ENCODE peak calls at places on chromosome 18, in nine cellular contexts. P is heart left ventricle, E is Peyer's patch, W is pancreas, F is body of pancreas, Z is PC-9, S is SK-N-SH, O is adrenal gland, I is OCI-LY7. B is an unnamed sample. For H3K9me3, the result is how much of the 10 kb centered on the place peaks cover.

GRCh38 chr18:72674710-72675109 is 130.6 kb upstream of the CBLN2 start:
- DNase-seq in E (no peak), O (no peak), I (no peak), Z (no peak), W (no peak), S (no peak), F (no peak), P (no peak), B (no peak)

GRCh38 chr18:37435996-37436395 is 129.6 kb downstream of the CELF4 start:
- DNase-seq in O (no peak), P (no peak), I (no peak), W (no peak), E (no peak), Z (no peak), F (no peak), S (no peak), B (no peak)

GRCh38 chr18:10537765-10538164 is 11.9 kb downstream of the NAPG start:
- DNase-seq in E (no peak), S (no peak), W (no peak), I (no peak), P (no peak), Z (no peak), O (no peak), F (no peak), B (no peak)

GRCh38 chr18:494602-494983 is 5.9 kb downstream of the COLEC12 start:
- DNase-seq in W (no peak), E (no peak), I (no peak), P (no peak), Z (no peak), O (no peak), S (no peak), F (no peak), B (no peak)

GRCh38 chr18:8830067-8831060 is 125.0 kb downstream of the MTCL1 start:
- DNase-seq in O (no peak), S (no peak), F (no peak), E (no peak), I (no peak), Z (no peak), P (no peak), W (no peak), B (no peak)

GRCh38 chr18:58335821-58336220 is 291.8 kb downstream of the NEDD4L start:
- DNase-seq in W (no peak), F (no peak), I (no peak), S (peak), E (no peak), P (no peak), O (no peak), Z (no peak), B (no peak)

GRCh38 chr18:50802133-50802532 is 17.7 kb downstream of the MRO start:
- DNase-seq in W (no peak), S (no peak), I (no peak), O (no peak), F (peak), P (no peak), E (no peak), Z (no peak), B (no peak)

GRCh38 chr18:10465157-10465990 is 10.9 kb downstream of the APCDD1 start:
- DNase-seq in W (no peak), E (no peak), Z (no peak), O (no peak), S (no peak), I (no peak), F (no peak), P (no peak), B (no peak)

GRCh38 chr18:3994061-3994687 is 460.9 kb downstream of the DLGAP1 start:
- DNase-seq in S (no peak), W (no peak), Z (no peak), O (no peak), I (no peak), P (no peak), F (no peak), E (no peak), B (no peak)

GRCh38 chr18:54392621-54393023 is 34.9 kb downstream of the C18orf54 start:
- DNase-seq in Z (no peak), F (no peak), P (no peak), S (peak), E (no peak), I (peak), O (no peak), W (no peak), B (no peak)

GRCh38 chr18:392926-393325 is 107.6 kb downstream of the COLEC12 start:
- DNase-seq in Z (no peak), P (no peak), E (no peak), O (no peak), F (no peak), I (no peak), W (no peak), S (no peak), B (no peak)

GRCh38 chr18:9814431-9814830 is 71.3 kb upstream of the TXNDC2 start:
- DNase-seq in S (no peak), E (no peak), F (no peak), O (no peak), Z (no peak), W (no peak), P (no peak), I (no peak), B (no peak)

GRCh38 chr18:59950215-59950944 is 50.6 kb downstream of the PMAIP1 start:
- DNase-seq in O (peak), E (peak), W (no peak), I (no peak), S (no peak), Z (no peak), P (no peak), F (peak), B (no peak)

GRCh38 chr18:8898990-8899389 is 193.6 kb downstream of the MTCL1 start:
- DNase-seq in W (no peak), S (no peak), I (peak), O (no peak), P (no peak), Z (no peak), F (peak), E (no peak), B (no peak)

GRCh38 chr18:66646622-66647021 is 42.7 kb upstream of the CDH19 start:
- DNase-seq in E (no peak), Z (no peak), W (no peak), O (no peak), I (no peak), S (no peak), F (no peak), P (no peak), B (no peak)

GRCh38 chr18:335741-336140 is 67.9 kb upstream of the THOC1 start:
- DNase-seq in W (no peak), I (no peak), F (no peak), E (no peak), O (no peak), Z (no peak), S (no peak), P (no peak), B (no peak)

GRCh38 chr18:59159986-59160385 is 20.3 kb downstream of the SEC11C start:
- DNase-seq in I (no peak), O (no peak), S (no peak), W (no peak), P (no peak), E (no peak), F (no peak), Z (no peak), B (no peak)

GRCh38 chr18:69002233-69002632 is 204.4 kb downstream of the CCDC102B start:
- DNase-seq in E (no peak), W (no peak), F (no peak), I (no peak), S (peak), P (no peak), O (no peak), Z (no peak), B (no peak)

GRCh38 chr18:74633652-74634352 is 36.1 kb downstream of the ZNF407 start:
- DNase-seq in I (no peak), S (no peak), Z (no peak), F (no peak), P (no peak), O (no peak), W (no peak), E (no peak), B (no peak)

GRCh38 chr18:59265246-59266018 is 7.8 kb downstream of the RAX start:
- DNase-seq in W (no peak), O (no peak), F (no peak), I (no peak), Z (no peak), P (no peak), S (peak), E (no peak), B (no peak)

GRCh38 chr18:77023115-77023782 is 109.3 kb downstream of the MBP start:
- DNase-seq in Z (no peak), W (peak), I (no peak), S (no peak), P (no peak), O (no peak), E (no peak), F (no peak), B (no peak)
- H3K27ac ChIP-seq in Z (no peak), W (no peak), I (no peak), S (no peak), P (no peak), O (no peak), E (no peak), F (no peak), B (no peak)

DNA sequence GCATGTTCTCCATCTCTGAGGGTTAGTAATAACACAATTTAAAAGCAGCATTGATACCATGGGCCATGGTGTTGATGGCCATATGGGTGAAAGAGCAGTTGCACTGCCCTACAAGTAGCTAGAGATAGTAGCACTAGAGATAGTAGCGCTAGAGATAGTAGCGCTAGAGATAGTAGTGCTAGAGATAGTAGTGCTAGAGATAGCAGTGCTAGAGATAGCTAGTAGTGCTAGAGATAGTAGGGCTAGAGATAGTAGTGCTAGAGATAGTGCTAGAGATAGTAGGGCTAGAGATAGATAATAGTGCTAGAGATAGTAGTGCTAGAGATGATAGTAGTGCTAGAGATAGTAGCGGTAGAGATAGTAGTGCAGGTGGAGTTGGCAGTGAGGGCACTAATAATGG is 39.5 kb upstream of the KLHL14 start:
- DNase-seq in P (no peak), O (no peak), S (no peak), E (no peak), I (no peak), W (no peak), F (no peak), Z (no peak), B (no peak)
- TF ChIP-seq CTCF in P (no peak), O (no peak), S (no peak), E (no peak), I (no peak), W (no peak), F (no peak), Z (no peak), B (no peak)

DNA sequence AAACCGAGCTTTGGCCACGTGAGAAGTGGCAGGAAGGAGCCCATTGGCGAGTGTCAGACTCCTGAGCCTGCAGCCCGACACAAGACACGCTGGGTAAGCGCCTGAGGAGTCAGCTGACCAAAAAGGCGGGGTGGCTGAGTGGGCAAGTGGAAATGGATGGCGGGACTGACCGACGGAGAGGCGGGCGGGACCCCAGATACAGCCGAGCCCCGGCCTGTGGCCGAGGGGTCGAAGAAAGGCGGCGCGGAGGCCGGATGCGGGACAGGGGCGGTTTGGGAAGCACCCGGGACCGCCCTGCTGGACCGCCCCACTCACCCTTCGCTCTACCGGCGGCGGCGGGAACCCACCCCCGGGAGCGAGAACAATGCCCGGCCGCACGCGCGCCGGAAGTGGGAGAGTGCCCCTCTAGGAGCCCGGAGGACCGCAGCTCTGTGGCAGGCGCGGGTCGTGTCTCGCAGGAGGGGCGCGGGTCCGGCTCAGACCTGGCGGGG is 22.8 kb downstream of the ZSCAN30 start:
- DNase-seq in S (peak), P (peak), Z (no peak), W (peak), E (peak), F (peak), I (no peak), O (peak), B (peak)
- H3K9me3 ChIP-seq in S (under half), P (under half), Z (under half), W (under half), E (under half), F (under half), I (under half), O (under half), B (under half)

DNA sequence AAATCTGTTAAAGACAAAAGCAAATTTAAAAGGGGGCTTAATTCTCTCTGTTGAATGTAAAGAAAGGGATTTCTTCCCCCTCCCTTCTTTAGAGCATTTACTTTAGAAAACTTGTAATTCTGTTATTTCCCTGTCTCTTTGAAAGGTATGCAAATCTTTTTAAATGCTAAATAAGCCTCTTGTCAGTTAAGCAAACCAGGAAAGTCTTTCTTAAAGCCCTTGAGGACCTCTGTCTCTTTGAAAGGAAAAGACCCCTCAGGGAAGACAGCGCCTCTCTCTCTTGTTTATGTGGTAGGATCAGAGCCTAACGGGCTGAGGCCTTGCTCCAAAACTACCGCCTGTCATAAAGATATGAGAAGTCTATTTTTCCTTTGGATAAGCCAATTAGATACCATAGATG is 139.9 kb upstream of the CDH7 start:
- DNase-seq in S (no peak), Z (no peak), F (no peak), P (no peak), O (no peak), I (no peak), W (no peak), E (no peak), B (no peak)
- H3K27ac ChIP-seq in S (no peak), Z (no peak), F (no peak), P (no peak), O (no peak), I (no peak), W (no peak), E (no peak), B (no peak)

GRCh38 chr18:24373331-24373730 is 24.3 kb downstream of the OSBPL1A start:
- DNase-seq in Z (no peak), I (no peak), P (no peak), W (no peak), O (no peak), S (no peak), E (no peak), F (no peak), B (no peak)

GRCh38 chr18:24368749-24369148 is 28.9 kb downstream of the OSBPL1A start:
- DNase-seq in F (no peak), P (no peak), I (no peak), E (no peak), Z (no peak), O (no peak), S (no peak), W (no peak), B (no peak)

GRCh38 chr18:24370120-24370519 is 27.5 kb downstream of the OSBPL1A start:
- DNase-seq in P (no peak), S (no peak), Z (no peak), F (no peak), W (no peak), O (no peak), E (no peak), I (no peak), B (no peak)

GRCh38 chr18:24369420-24369819 is 28.2 kb downstream of the OSBPL1A start:
- DNase-seq in F (no peak), W (no peak), I (no peak), P (no peak), E (no peak), O (no peak), Z (no peak), S (no peak), B (no peak)

GRCh38 chr18:24372279-24372678 is 25.3 kb downstream of the OSBPL1A start:
- DNase-seq in S (no peak), Z (no peak), O (no peak), I (no peak), W (no peak), F (no peak), E (no peak), P (no peak), B (no peak)
- TF ChIP-seq CTCF in S (no peak), Z (no peak), O (no peak), I (no peak), W (no peak), F (no peak), E (no peak), P (no peak), B (no peak)

GRCh38 chr18:22455425-22456150 is 37.9 kb upstream of the CTAGE1 start:
- DNase-seq in W (no peak), P (no peak), S (no peak), O (no peak), Z (no peak), E (no peak), F (no peak), I (no peak), B (no peak)

GRCh38 chr18:22452226-22452668 is 34.5 kb upstream of the CTAGE1 start:
- DNase-seq in Z (no peak), I (no peak), E (no peak), W (no peak), F (no peak), O (no peak), S (no peak), P (no peak), B (no peak)

GRCh38 chr18:22451796-22452195 is 34.1 kb upstream of the CTAGE1 start:
- DNase-seq in W (no peak), Z (no peak), S (no peak), P (no peak), E (no peak), I (peak), F (no peak), O (no peak), B (no peak)

GRCh38 chr18:22457552-22457951 is 39.8 kb upstream of the CTAGE1 start:
- DNase-seq in S (no peak), W (no peak), E (no peak), Z (no peak), I (no peak), F (no peak), P (no peak), O (no peak), B (no peak)

DNA sequence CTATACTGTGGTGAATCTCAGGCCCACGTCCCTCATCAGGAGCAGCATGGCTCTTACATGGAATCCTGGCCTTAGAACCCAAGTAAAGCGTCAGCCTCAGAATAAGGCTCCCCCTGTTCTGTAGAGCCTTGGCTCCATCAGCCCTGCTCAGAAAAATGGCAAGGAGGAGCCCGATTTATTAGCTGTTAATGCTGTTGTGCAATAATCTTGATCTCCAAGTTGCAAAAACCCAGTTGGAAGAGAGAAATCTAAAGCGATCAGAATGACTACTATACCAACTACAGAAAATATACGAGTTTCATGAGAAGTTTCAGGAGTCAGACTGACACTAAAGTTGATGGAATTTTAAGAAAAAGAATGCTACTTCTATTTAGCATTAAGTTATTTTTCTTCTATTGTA is 35.6 kb upstream of the CTAGE1 start:
- DNase-seq in Z (no peak), P (no peak), O (no peak), I (no peak), E (no peak), W (no peak), F (no peak), S (no peak), B (no peak)
- H3K9me3 ChIP-seq in Z (under half), P (under half), O (under half), I (under half), E (under half), W (under half), F (under half), S (under half), B (under half)

GRCh38 chr18:13191779-13192178 is 26.8 kb upstream of the LDLRAD4 start:
- DNase-seq in S (no peak), W (no peak), F (peak), P (no peak), I (no peak), O (no peak), E (no peak), Z (no peak), B (no peak)

GRCh38 chr18:13194239-13194638 is 24.3 kb upstream of the LDLRAD4 start:
- DNase-seq in Z (no peak), W (no peak), S (no peak), O (no peak), E (no peak), F (no peak), I (no peak), P (no peak), B (no peak)

GRCh38 chr18:13198701-13199100 is 19.9 kb upstream of the LDLRAD4 start:
- DNase-seq in I (no peak), S (no peak), O (no peak), P (no peak), E (no peak), F (no peak), Z (no peak), W (no peak), B (no peak)

GRCh38 chr18:13187498-13187897 is 31.1 kb upstream of the LDLRAD4 start:
- DNase-seq in E (no peak), F (no peak), P (no peak), I (no peak), Z (no peak), O (no peak), W (no peak), S (no peak), B (no peak)

DNA sequence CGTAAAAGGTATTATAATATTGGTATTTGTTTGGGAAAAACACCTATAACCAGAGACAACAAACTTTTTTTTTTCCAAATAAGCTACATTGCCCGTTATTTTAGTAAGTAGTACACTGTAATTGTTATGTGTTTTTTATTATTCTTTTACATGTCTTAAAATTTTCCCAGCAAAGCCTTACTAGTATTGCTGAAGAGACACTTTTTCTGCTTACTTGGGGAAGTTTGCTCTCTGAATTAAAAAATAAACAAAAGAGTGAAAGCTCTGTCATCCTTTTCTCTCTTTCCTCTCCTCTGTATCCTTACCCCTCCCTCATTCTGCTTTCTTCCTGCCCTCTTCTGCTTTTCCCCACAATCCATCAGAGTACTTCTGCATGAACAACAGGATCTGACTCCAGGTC is 25.6 kb upstream of the LDLRAD4 start:
- DNase-seq in E (no peak), O (no peak), P (no peak), I (no peak), F (no peak), S (no peak), W (no peak), Z (no peak), B (no peak)
- H3K27ac ChIP-seq in E (no peak), O (no peak), P (no peak), I (no peak), F (no peak), S (no peak), W (no peak), Z (no peak), B (no peak)

DNA sequence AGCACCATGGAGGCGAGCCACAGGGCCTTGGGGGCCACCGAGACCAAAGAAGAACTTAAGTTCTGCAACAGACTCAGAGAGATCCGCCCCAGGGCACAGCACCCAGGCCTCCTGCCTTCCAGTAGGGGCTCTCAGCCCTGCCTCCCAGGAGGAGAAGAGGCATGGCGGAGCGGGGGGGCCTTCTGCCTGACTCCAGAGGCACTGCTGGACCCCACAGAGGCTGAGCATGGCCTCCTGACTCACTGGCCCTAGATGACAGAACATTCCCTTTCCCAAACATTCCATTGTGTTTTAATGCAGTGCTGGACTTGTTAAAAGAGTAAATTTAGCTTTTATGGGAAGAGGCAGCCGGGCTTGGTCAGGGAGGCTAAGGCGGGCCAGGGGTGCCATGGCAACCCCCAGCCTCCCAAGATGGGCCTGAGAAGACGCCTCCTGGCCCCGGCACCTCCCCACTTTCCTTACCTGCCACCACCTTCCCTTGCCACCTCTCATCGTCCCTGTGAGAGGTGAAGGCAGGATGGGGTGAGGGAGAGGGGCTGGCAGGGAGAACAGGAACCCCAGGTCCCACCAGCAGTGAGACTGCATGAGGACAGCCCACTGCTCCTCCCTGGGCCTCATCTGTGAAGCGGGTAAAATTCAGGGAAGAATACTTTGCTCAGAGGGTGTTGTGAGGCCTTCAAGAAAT is 65.4 kb downstream of the SMAD7 start:
- DNase-seq in P (no peak), I (no peak), E (no peak), F (no peak), W (peak), O (no peak), S (no peak), Z (no peak), B (no peak)
- TF ChIP-seq CTCF in P (no peak), I (no peak), E (no peak), F (no peak), W (no peak), O (no peak), S (no peak), Z (no peak), B (no peak)

GRCh38 chr18:79732721-79733025 is 53.1 kb downstream of the CTDP1 start:
- DNase-seq in F (no peak), Z (no peak), S (no peak), P (no peak), O (no peak), E (no peak), W (no peak), I (no peak), B (no peak)
- H3K9me3 ChIP-seq in F (under half), Z (under half), S (under half), P (under half), O (under half), E (under half), W (under half), I (under half), B (under half)